ENCODE peak calls at places on chromosomes 1 and 21, in nine cellular contexts. O is tibial artery, T is cardiac fibroblast, W is Calu3, F is pancreas, B is psoas muscle, J is heart right ventricle, H is breast epithelium, S is body of pancreas. N is an unnamed sample.

GRCh38 chr1:12410351-12410750 is 180.5 kb downstream of the VPS13D start:
- DNase-seq in B (no peak), T (no peak), W (no peak), J (no peak), S (no peak), O (no peak), F (no peak), H (no peak), N (no peak)

GRCh38 chr1:211912844-211913432 is 82.4 kb upstream of the LPGAT1 start:
- DNase-seq in B (no peak), T (no peak), O (no peak), W (no peak), F (no peak), J (no peak), H (no peak), S (no peak), N (no peak)

GRCh38 chr1:34190692-34191091 is 14.0 kb downstream of the C1orf94 start:
- DNase-seq in O (no peak), J (no peak), T (no peak), W (no peak), H (no peak), S (no peak), F (no peak), B (no peak), N (no peak)

GRCh38 chr1:84742653-84743052 is 52.4 kb upstream of the SSX2IP start:
- DNase-seq in T (no peak), O (no peak), W (no peak), J (no peak), H (no peak), S (no peak), B (no peak), F (no peak), N (no peak)

GRCh38 chr1:76142771-76143540 is 68.4 kb downstream of the ST6GALNAC3 start:
- DNase-seq in W (no peak), T (peak), J (no peak), S (no peak), O (no peak), H (no peak), B (no peak), F (no peak), N (no peak)

GRCh38 chr1:48617227-48617626 is 145.2 kb upstream of the SPATA6 start:
- DNase-seq in F (no peak), W (no peak), S (no peak), H (no peak), T (peak), O (no peak), B (no peak), J (no peak), N (no peak)

GRCh38 chr1:115980998-115981993 is 5.0 kb downstream of the SLC22A15 start:
- DNase-seq in J (no peak), H (no peak), W (peak), S (peak), F (no peak), O (no peak), B (no peak), T (peak), N (peak)

GRCh38 chr1:47785561-47786271 is 211.5 kb downstream of the TRABD2B start:
- DNase-seq in H (no peak), O (peak), F (no peak), S (no peak), B (peak), W (no peak), T (no peak), J (peak), N (peak)

GRCh38 chr1:31663622-31664452 is 19.2 kb upstream of the PEF1 start:
- DNase-seq in W (peak), J (peak), H (peak), F (no peak), B (peak), T (peak), O (peak), S (peak), N (peak)

GRCh38 chr1:17141441-17142197 is 22.4 kb upstream of the PADI2 start:
- DNase-seq in J (no peak), S (peak), O (no peak), B (no peak), T (no peak), H (no peak), W (no peak), F (no peak), N (no peak)

GRCh38 chr1:194047921-194048320 is 861.5 kb upstream of the B3GALT2 start:
- DNase-seq in T (no peak), J (no peak), W (no peak), S (no peak), B (no peak), H (no peak), F (no peak), O (no peak), N (no peak)

GRCh38 chr1:194043984-194044755 is 857.8 kb upstream of the B3GALT2 start:
- DNase-seq in O (no peak), S (no peak), W (no peak), H (no peak), F (no peak), B (no peak), J (no peak), T (peak), N (no peak)

GRCh38 chr1:194045416-194045815 is 859.0 kb upstream of the B3GALT2 start:
- DNase-seq in F (no peak), H (no peak), O (no peak), W (no peak), S (no peak), J (no peak), T (peak), B (no peak), N (no peak)

GRCh38 chr1:194039578-194039977 is 853.2 kb upstream of the B3GALT2 start:
- DNase-seq in S (no peak), H (no peak), W (no peak), J (no peak), O (no peak), B (no peak), F (no peak), T (no peak), N (no peak)

GRCh38 chr1:194044892-194045291 is 858.5 kb upstream of the B3GALT2 start:
- DNase-seq in J (no peak), T (no peak), W (no peak), B (no peak), S (no peak), F (no peak), O (no peak), H (no peak), N (no peak)
- TF ChIP-seq CTCF in J (no peak), T (no peak), W (no peak), B (no peak), S (no peak), F (no peak), O (no peak), H (no peak), N (no peak)

GRCh38 chr1:100034465-100034864 is 64.7 kb downstream of the SLC35A3 start:
- DNase-seq in F (no peak), J (no peak), T (peak), W (no peak), O (no peak), H (no peak), S (no peak), B (no peak), N (no peak)
- TF ChIP-seq CTCF in F (no peak), J (no peak), T (peak), W (no peak), O (no peak), H (no peak), S (peak), B (peak), N (peak)

DNA sequence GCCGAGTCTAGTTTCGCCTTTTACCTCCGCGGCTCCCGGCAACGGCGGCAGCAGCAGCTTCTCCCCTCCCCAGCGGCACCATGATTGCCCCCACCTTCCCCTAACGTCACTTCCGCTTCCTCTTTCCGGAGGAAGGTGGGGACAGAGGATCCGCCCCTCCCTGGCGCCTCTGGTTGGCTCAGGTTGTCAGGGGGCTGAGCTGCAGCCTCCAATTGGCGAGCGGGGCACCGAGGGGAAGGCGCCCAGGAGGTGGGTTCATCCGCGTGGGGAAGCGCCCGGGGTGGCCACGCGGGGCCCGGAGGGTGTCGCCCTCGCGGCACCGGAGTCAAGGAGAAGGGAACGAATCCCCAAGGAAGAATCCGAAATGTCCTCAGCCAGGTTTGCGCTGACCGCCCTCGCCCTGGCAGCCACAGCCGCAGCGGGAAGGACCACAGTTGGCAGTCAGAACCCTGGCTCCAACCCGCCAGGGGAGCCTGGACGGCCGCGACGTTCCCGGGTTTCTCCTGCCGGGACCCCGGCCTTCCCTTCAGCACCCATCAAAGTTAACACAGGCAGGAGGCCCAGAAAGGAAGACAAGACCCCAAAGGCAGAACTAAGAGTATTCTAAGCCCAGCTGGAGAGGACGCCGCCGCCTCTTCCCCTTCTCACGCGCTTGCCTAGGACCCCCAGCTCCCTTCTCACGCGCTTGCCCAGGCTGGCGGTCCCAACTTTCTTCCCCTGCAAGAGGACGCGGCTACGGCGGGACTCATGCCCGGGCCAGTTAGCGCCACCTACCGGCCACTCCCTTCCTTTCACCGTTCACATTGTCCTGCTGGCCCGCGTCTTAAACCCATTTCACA is at the start of gene MTF1:
- DNase-seq in O (peak), S (peak), W (peak), B (peak), T (peak), H (peak), J (peak), F (peak), N (peak)
- TF ChIP-seq CTCF in O (peak), S (peak), W (peak), B (peak), T (peak), H (peak), J (peak), F (peak), N (peak)

DNA sequence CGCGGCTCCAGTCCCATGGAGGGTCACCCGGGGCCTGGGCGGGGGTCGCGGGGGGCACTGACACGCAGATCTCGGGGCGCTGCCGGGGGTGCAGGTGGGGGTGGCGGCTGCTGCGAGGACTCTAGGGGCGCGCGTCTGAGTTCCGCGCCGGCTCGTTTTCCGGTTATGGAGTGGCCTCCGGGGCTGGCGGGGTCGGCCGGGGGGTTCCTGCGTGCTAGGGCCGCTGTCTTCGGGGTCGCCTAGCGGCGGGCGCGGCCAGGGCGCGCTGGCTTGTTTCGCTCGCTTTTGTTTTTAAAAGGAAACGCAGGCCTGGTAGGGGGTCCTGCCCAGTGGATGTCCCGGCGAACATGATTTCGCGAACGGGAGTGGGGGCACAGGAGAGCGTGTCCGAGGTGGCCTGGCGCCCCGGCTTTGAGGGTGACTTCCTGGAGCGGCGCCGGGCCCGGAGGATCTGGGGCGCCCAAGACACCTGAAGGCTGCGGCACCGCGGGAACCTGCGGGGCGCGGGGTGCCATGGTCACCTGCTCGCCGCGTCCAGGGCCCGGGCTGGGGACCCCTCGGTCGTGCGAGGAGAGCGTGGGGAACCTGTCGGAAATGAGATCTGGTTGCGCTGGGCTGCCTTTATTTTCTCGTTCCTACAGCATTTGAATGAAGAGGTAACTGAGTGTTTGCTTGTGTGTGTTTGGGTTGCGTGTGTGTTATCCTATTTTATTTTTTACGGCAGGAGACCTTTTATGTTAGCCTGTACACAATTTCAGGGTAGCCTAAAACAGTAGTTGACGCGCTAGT is 618 bp downstream of the ETS2 start:
- DNase-seq in O (no peak), T (no peak), H (no peak), B (peak), J (peak), S (no peak), W (no peak), F (peak), N (peak)
- TF ChIP-seq CTCF in O (peak), T (no peak), H (peak), B (peak), J (no peak), S (peak), W (no peak), F (no peak), N (peak)

GRCh38 chr1:159945483-159946241 is at the start of gene IGSF9:
- DNase-seq in T (peak), F (peak), S (peak), J (peak), O (peak), W (peak), H (peak), B (peak), N (peak)
- TF ChIP-seq CTCF in T (no peak), F (no peak), S (peak), J (peak), O (peak), W (peak), H (peak), B (peak), N (peak)

DNA sequence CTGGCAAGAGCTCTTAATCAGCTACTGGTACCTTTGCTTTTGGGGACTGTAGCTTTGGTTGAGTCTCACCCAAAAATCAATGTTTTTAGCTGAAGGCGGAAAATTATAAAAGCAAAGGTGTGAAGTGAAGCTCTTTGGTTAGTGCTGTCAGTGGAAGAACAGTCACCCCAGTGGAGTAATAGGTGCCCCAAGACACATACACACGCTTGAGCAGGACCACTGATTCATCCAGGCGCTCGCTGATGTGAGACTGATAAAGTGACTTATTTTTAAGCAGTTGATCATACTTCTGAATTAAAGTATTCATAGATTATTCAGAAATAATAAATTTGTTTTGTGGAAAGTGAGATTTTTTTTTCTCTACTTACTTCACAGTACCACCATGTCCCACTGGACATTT is 37.1 kb downstream of the TGFB2 start:
- DNase-seq in B (no peak), H (no peak), J (no peak), O (no peak), T (no peak), W (no peak), F (no peak), S (no peak), N (no peak)
- TF ChIP-seq CTCF in B (no peak), H (no peak), J (no peak), O (no peak), T (no peak), W (no peak), F (no peak), S (no peak), N (no peak)

DNA sequence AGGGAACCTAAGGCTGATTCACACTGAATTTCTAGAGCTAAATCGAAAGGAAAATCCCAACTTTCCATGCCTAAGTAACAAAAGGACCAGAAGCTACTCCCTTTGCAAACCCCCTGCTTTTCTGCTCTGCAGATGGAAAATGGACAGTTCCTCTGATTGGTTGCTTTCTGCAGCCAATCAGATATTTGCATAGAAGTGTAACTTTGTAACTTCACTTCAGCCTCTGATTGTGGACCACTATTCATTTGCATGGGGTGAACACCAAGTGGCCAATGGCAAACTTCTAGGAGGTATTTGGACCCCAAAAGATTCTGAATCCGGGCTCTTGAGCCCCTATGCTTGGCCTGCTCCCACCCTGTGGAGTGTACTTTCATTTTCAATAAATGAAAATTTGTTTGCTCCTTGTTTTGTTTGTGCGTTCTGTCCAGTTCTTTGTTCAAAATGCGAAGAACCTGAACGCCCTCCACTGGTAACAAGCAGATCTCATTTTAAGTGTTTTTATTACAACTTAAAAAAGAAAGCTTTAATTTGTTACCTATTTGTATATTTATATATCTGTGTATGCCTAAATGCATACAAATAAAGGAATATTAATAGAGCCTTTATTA is 6.4 kb upstream of the GSTM4 start:
- DNase-seq in W (no peak), T (peak), F (no peak), J (no peak), B (no peak), H (no peak), S (no peak), O (no peak), N (no peak)
- TF ChIP-seq CTCF in W (no peak), T (peak), F (no peak), J (peak), B (peak), H (peak), S (no peak), O (peak), N (no peak)

GRCh38 chr1:40393173-40393572 is 19.6 kb downstream of the SMAP2 start:
- DNase-seq in O (no peak), B (no peak), J (no peak), F (no peak), H (no peak), S (no peak), W (no peak), T (no peak), N (no peak)
- TF ChIP-seq CTCF in O (no peak), B (no peak), J (no peak), F (no peak), H (no peak), S (no peak), W (no peak), T (no peak), N (no peak)